ENCODE peak calls at places on chromosomes 1 and 21, in eight cellular contexts. B is NCI-H460; Q is neuronal stem cell; A is BE2C; Z is Kasumi-1; W is RCC 7860; N is C1 segment of cervical spinal cord; G is CD8-positive, alpha-beta memory T cell. C is an unnamed sample.

GRCh38 chr1:207459008-207459407 is 4.9 kb downstream of the CR2 start:
- DNase-seq in G (peak; percentile 47), W (no peak), A (no peak), N (no peak), B (no peak), Q (no peak), Z (no peak), C (no peak)

GRCh38 chr1:74467786-74468377 is 44.5 kb downstream of the LRRC53 start:
- DNase-seq in G (no peak), B (no peak), A (no peak), W (no peak), Q (peak; percentile 18), N (no peak), Z (no peak), C (no peak)

GRCh38 chr1:169475806-169476205 is 9.9 kb downstream of the SLC19A2 start:
- DNase-seq in N (no peak), B (no peak), Q (peak; percentile 38), W (no peak), A (no peak), Z (no peak), G (no peak), C (no peak)

GRCh38 chr1:39646232-39647081 is 7.0 kb upstream of the HEYL start:
- DNase-seq in N (no peak), G (no peak), Q (peak; percentile 30), W (no peak), B (no peak), Z (no peak), A (peak; percentile 59), C (peak; percentile 27)

GRCh38 chr1:162889989-162890388 is 29.0 kb upstream of the CCDC190 start:
- DNase-seq in W (no peak), Z (no peak), Q (no peak), A (peak; percentile 90), N (no peak), G (no peak), B (no peak), C (no peak)

GRCh38 chr1:9689011-9689706 is 37.6 kb downstream of the PIK3CD start:
- DNase-seq in N (no peak), Q (peak; percentile 82), B (peak; percentile 52), G (peak; percentile 88), A (peak; percentile 76), W (peak; percentile 53), Z (peak; percentile 35), C (peak; percentile 66)

GRCh38 chr21:44482581-44483287 is 27.4 kb downstream of the LRRC3 start:
- DNase-seq in G (no peak), N (no peak), Z (no peak), Q (no peak), B (no peak), A (no peak), W (no peak), C (no peak)

GRCh38 chr1:12549460-12550349 is 68.3 kb downstream of the DHRS3 start:
- DNase-seq in A (no peak), Z (no peak), W (peak; percentile 95), B (no peak), Q (peak; percentile 35), N (no peak), G (no peak), C (peak; percentile 47)

GRCh38 chr1:198892065-198892464 is 253.2 kb downstream of the PTPRC start:
- DNase-seq in A (peak; percentile 41), Q (no peak), W (no peak), Z (peak; percentile 12), N (no peak), B (no peak), G (no peak), C (no peak)

GRCh38 chr1:247357062-247357780 is 25.6 kb upstream of the ZNF496 start:
- DNase-seq in Q (no peak), N (no peak), A (no peak), W (peak; percentile 18), B (no peak), G (no peak), Z (no peak), C (no peak)

GRCh38 chr1:185610954-185611353 is 123.2 kb upstream of the HMCN1 start:
- DNase-seq in A (no peak), N (no peak), G (no peak), Q (no peak), B (no peak), W (no peak), Z (no peak), C (no peak)

GRCh38 chr1:8889925-8890785 is 11.7 kb upstream of the ENO1 start:
- DNase-seq in B (peak; percentile 83), Q (no peak), Z (peak; percentile 67), N (no peak), W (no peak), A (peak; percentile 76), G (no peak), C (peak; percentile 17)

GRCh38 chr1:202240956-202241355 is 47.4 kb downstream of the LGR6 start:
- DNase-seq in Z (no peak), W (no peak), N (no peak), A (no peak), B (no peak), Q (no peak), G (no peak), C (no peak)

GRCh38 chr1:232445361-232446106 is 184.4 kb downstream of the SIPA1L2 start:
- DNase-seq in B (no peak), Z (no peak), N (no peak), Q (no peak), A (no peak), G (no peak), W (peak; percentile 99), C (no peak)

GRCh38 chr1:88079036-88079435 is 605.0 kb upstream of the PKN2 start:
- DNase-seq in G (no peak), W (no peak), Z (no peak), Q (peak; percentile 24), N (no peak), B (no peak), A (peak; percentile 23), C (no peak)

GRCh38 chr1:91572044-91572443 is 71.4 kb downstream of the CDC7 start:
- DNase-seq in Z (no peak), A (no peak), W (no peak), G (no peak), B (no peak), Q (no peak), N (no peak), C (no peak)

GRCh38 chr1:186828612-186829542 is at the start of gene PLA2G4A:
- DNase-seq in W (no peak), A (no peak), Z (peak; percentile 94), Q (no peak), N (no peak), B (peak; percentile 76), G (no peak), C (no peak)

GRCh38 chr1:225999227-225999911 is at the start of gene SDE2:
- DNase-seq in B (peak; percentile 100), N (peak; percentile 94), A (peak; percentile 100), Q (peak; percentile 98), W (peak; percentile 97), Z (peak; percentile 99), G (peak; percentile 100), C (peak; percentile 100)

GRCh38 chr1:196380311-196380710 is 227.9 kb downstream of the KCNT2 start:
- DNase-seq in A (no peak), G (no peak), W (no peak), Q (no peak), N (no peak), Z (no peak), B (no peak), C (no peak)

GRCh38 chr1:161930064-161930463 is 93.6 kb downstream of the OLFML2B start:
- DNase-seq in Q (no peak), Z (no peak), N (no peak), A (no peak), G (no peak), W (no peak), B (no peak), C (no peak)

GRCh38 chr1:164706596-164706995 is 147.6 kb downstream of the PBX1 start:
- DNase-seq in N (no peak), A (no peak), G (no peak), B (no peak), Q (no peak), W (no peak), Z (no peak), C (no peak)

GRCh38 chr1:2451744-2452582 is 24.1 kb upstream of the PLCH2 start:
- DNase-seq in Z (no peak), G (no peak), A (no peak), B (peak; percentile 11), N (no peak), Q (no peak), W (peak; percentile 96), C (peak; percentile 60)

GRCh38 chr1:26861286-26861701 is 1.7 kb upstream of the SFN start:
- DNase-seq in Q (no peak), N (no peak), B (no peak), G (no peak), W (peak; percentile 12), Z (peak; percentile 13), A (no peak), C (no peak)

GRCh38 chr21:44298301-44298700 is 1.6 kb upstream of the PFKL start:
- DNase-seq in N (no peak), A (no peak), G (no peak), Q (no peak), B (no peak), W (no peak), Z (no peak), C (peak; percentile 6)

GRCh38 chr1:35717911-35718476 is 690 bp downstream of the C1orf216 start:
- DNase-seq in N (no peak), Q (no peak), W (peak; percentile 51), Z (peak; percentile 89), B (no peak), A (peak; percentile 25), G (no peak), C (no peak)

GRCh38 chr1:117534995-117535467 is 70.8 kb upstream of the TENT5C start:
- DNase-seq in A (peak; percentile 45), W (peak; percentile 23), Z (peak; percentile 74), B (peak; percentile 36), G (peak; percentile 49), N (no peak), Q (peak; percentile 53), C (peak; percentile 6)

GRCh38 chr1:224312025-224312424 is 17.9 kb downstream of the NVL start:
- DNase-seq in B (no peak), Q (no peak), N (no peak), A (no peak), Z (no peak), W (no peak), G (no peak), C (no peak)

GRCh38 chr1:39490596-39491145 is 765 bp upstream of the BMP8A start:
- DNase-seq in A (no peak), Q (no peak), W (no peak), B (no peak), G (peak; percentile 57), N (no peak), Z (no peak), C (peak; percentile 31)